ENCODE peak calls at places on chromosomes 5 and 9, in seven cellular contexts. D, Q, H, L, J, X and O are unnamed samples.

GRCh38 chr5:96151891-96152290 is 190.2 kb upstream of the ELL2 start:
- DNase-seq in J (no peak), X (no peak), L (peak), Q (no peak), D (no peak), H (no peak), O (no peak)

GRCh38 chr5:137212471-137212870 is 286.7 kb downstream of the SPOCK1 start:
- DNase-seq in D (no peak), X (no peak), Q (no peak), H (no peak), J (no peak), L (no peak), O (no peak)

GRCh38 chr9:106913276-106913675 is 50.3 kb downstream of the ZNF462 start:
- DNase-seq in Q (no peak), H (no peak), X (no peak), J (no peak), D (no peak), L (no peak), O (no peak)

GRCh38 chr9:13383216-13383615 is 103.7 kb upstream of the MPDZ start:
- DNase-seq in H (no peak), Q (no peak), L (no peak), J (no peak), D (no peak), X (no peak), O (no peak)

GRCh38 chr5:34866989-34867471 is 28.1 kb downstream of the TTC23L start:
- DNase-seq in Q (no peak), J (no peak), D (no peak), H (no peak), L (no peak), X (no peak), O (no peak)

GRCh38 chr5:102903074-102903871 is 148.2 kb downstream of the PAM start:
- DNase-seq in X (no peak), H (no peak), J (no peak), Q (no peak), L (peak), D (no peak), O (no peak)

GRCh38 chr9:111516061-111516465 is 8.9 kb upstream of the ZNF483 start:
- DNase-seq in Q (no peak), H (no peak), X (no peak), L (peak), J (no peak), D (peak), O (no peak)

GRCh38 chr5:151741678-151742423 is 16.6 kb downstream of the ATOX1 start:
- DNase-seq in Q (no peak), D (peak), X (peak), J (no peak), L (peak), H (no peak), O (no peak)

GRCh38 chr5:90844931-90845330 is 286.3 kb downstream of the ADGRV1 start:
- DNase-seq in H (no peak), L (no peak), X (no peak), Q (no peak), J (no peak), D (no peak), O (no peak)

GRCh38 chr5:137325721-137326120 is 173.4 kb downstream of the SPOCK1 start:
- DNase-seq in J (no peak), D (no peak), L (no peak), H (no peak), X (no peak), Q (no peak), O (no peak)

GRCh38 chr9:112249277-112249676 is 74.2 kb upstream of the SUSD1 start:
- DNase-seq in L (peak), J (no peak), X (no peak), D (peak), Q (no peak), H (no peak), O (no peak)

GRCh38 chr5:95921501-95921900 is 40.1 kb downstream of the ELL2 start:
- DNase-seq in Q (no peak), L (no peak), X (no peak), D (no peak), J (no peak), H (no peak), O (no peak)

GRCh38 chr5:54180616-54181015 is 129.8 kb downstream of the ARL15 start:
- DNase-seq in H (no peak), L (no peak), X (peak), D (peak), Q (no peak), J (no peak), O (no peak)

GRCh38 chr5:110900829-110901228 is 162.0 kb downstream of the SLC25A46 start:
- DNase-seq in X (no peak), H (no peak), D (peak), Q (no peak), L (peak), J (no peak), O (no peak)

GRCh38 chr5:174720066-174720611 is 4.2 kb upstream of the MSX2 start:
- DNase-seq in J (no peak), H (no peak), D (no peak), L (no peak), Q (no peak), X (no peak), O (no peak)

GRCh38 chr9:72428329-72428728 is 63.3 kb upstream of the ZFAND5 start:
- DNase-seq in H (no peak), L (peak), X (peak), J (no peak), Q (no peak), D (peak), O (no peak)

GRCh38 chr5:61245936-61246335 is 83.7 kb upstream of the SMIM15 start:
- DNase-seq in X (no peak), H (no peak), Q (no peak), L (no peak), D (no peak), J (peak), O (peak)

GRCh38 chr9:29730096-29730621 is 2156.9 kb upstream of the C9orf72 start:
- DNase-seq in L (no peak), D (no peak), X (no peak), Q (no peak), J (no peak), H (no peak), O (no peak)

GRCh38 chr9:85960688-85961093 is 19.7 kb downstream of the NAA35 start:
- DNase-seq in J (no peak), Q (no peak), L (peak), D (peak), H (no peak), X (no peak), O (no peak)

GRCh38 chr5:146221234-146221633 is 17.8 kb downstream of the RBM27 start:
- DNase-seq in H (no peak), X (no peak), J (no peak), Q (no peak), L (no peak), D (no peak), O (no peak)

GRCh38 chr5:59768204-59769040 is 125.1 kb downstream of the PDE4D start:
- DNase-seq in X (peak), Q (peak), J (peak), L (peak), H (peak), D (peak), O (peak)

GRCh38 chr9:86940774-86941173 is 6.5 kb downstream of the GAS1 start:
- DNase-seq in L (no peak), H (no peak), Q (no peak), X (no peak), J (no peak), D (no peak), O (no peak)

GRCh38 chr9:129022037-129022436 is 6.1 kb downstream of the SH3GLB2 start:
- DNase-seq in Q (no peak), L (no peak), X (no peak), D (no peak), H (no peak), J (no peak), O (no peak)

GRCh38 chr5:175588709-175589429 is 69.0 kb upstream of the HRH2 start:
- DNase-seq in Q (no peak), D (no peak), J (no peak), X (no peak), H (no peak), L (no peak), O (no peak)

GRCh38 chr9:94675008-94675841 is 35.9 kb upstream of the FBP1 start:
- DNase-seq in X (peak), D (peak), Q (no peak), H (no peak), L (peak), J (no peak), O (no peak)

GRCh38 chr9:69554945-69555344 is 117.2 kb downstream of the APBA1 start:
- DNase-seq in Q (no peak), L (peak), D (peak), J (no peak), X (peak), H (no peak), O (no peak)

GRCh38 chr9:131744715-131745201 is 4.9 kb upstream of the RAPGEF1 start:
- DNase-seq in J (no peak), L (no peak), H (no peak), D (no peak), Q (no peak), X (no peak), O (no peak)

GRCh38 chr9:135213566-135213965 is 126.1 kb downstream of the OLFM1 start:
- DNase-seq in X (no peak), H (no peak), L (no peak), Q (no peak), J (no peak), D (no peak), O (no peak)

GRCh38 chr5:5887818-5888217 is 465.3 kb downstream of the ICE1 start:
- DNase-seq in D (no peak), Q (no peak), J (no peak), X (no peak), H (no peak), L (no peak), O (no peak)

GRCh38 chr9:104301770-104302169 is 202.3 kb upstream of the OR13F1 start:
- DNase-seq in X (no peak), L (no peak), D (no peak), Q (no peak), H (no peak), J (no peak), O (no peak)

GRCh38 chr5:152676177-152676576 is 271.1 kb upstream of the NMUR2 start:
- DNase-seq in J (no peak), H (no peak), X (no peak), Q (no peak), D (no peak), L (no peak), O (no peak)

GRCh38 chr9:133780962-133781827 is 43.0 kb upstream of the SARDH start:
- DNase-seq in J (no peak), H (no peak), D (no peak), Q (peak), X (no peak), L (no peak), O (no peak)

GRCh38 chr9:81411961-81412360 is 277.4 kb downstream of the TLE1 start:
- DNase-seq in J (no peak), L (peak), D (no peak), H (no peak), X (no peak), Q (no peak), O (no peak)